ENCODE peak calls at places on chromosomes 1 and 21, in four cellular contexts. One of them, this sample, is unnamed.

GRCh38 chr1:160085686-160086089 is 4.3 kb downstream of the KCNJ9 start:
- DNase-seq in K562: peak; percentile 88
- DNase-seq in GM12878: no peak
- DNase-seq in HepG2: peak; percentile 54
- DNase-seq in this sample: peak; percentile 94

GRCh38 chr21:35138665-35139381 is 89.7 kb upstream of the RUNX1 start:
- DNase-seq in K562: peak; percentile 39
- DNase-seq in GM12878: no peak
- DNase-seq in HepG2: no peak
- DNase-seq in this sample: no peak

GRCh38 chr1:183514235-183514634 is 41.9 kb downstream of the SMG7 start:
- DNase-seq in K562: no peak
- DNase-seq in GM12878: no peak
- DNase-seq in HepG2: no peak
- DNase-seq in this sample: no peak

GRCh38 chr1:84062496-84062895 is 63.6 kb upstream of the TTLL7 start:
- DNase-seq in K562: no peak
- DNase-seq in GM12878: no peak
- DNase-seq in HepG2: no peak
- DNase-seq in this sample: no peak

GRCh38 chr1:234680331-234680904 is 70.4 kb upstream of the IRF2BP2 start:
- DNase-seq in K562: no peak
- DNase-seq in GM12878: no peak
- DNase-seq in HepG2: no peak
- DNase-seq in this sample: no peak

GRCh38 chr21:34670962-34671348 is 2.2 kb downstream of the CLIC6 start:
- DNase-seq in K562: no peak
- DNase-seq in GM12878: no peak
- DNase-seq in HepG2: no peak
- DNase-seq in this sample: no peak

GRCh38 chr21:46636181-46636512 is 673 bp downstream of the PRMT2 start:
- DNase-seq in K562: no peak
- DNase-seq in GM12878: no peak
- DNase-seq in HepG2: no peak
- DNase-seq in this sample: no peak

GRCh38 chr21:35088235-35088865 is 39.2 kb upstream of the RUNX1 start:
- DNase-seq in K562: no peak
- DNase-seq in GM12878: no peak
- DNase-seq in HepG2: no peak
- DNase-seq in this sample: no peak

GRCh38 chr1:68600049-68600661 is 103.3 kb upstream of the DEPDC1 start:
- DNase-seq in K562: peak; percentile 10
- DNase-seq in GM12878: no peak
- DNase-seq in HepG2: peak; percentile 3
- DNase-seq in this sample: no peak

GRCh38 chr1:3858231-3858981 is 1.1 kb downstream of the DFFB start:
- DNase-seq in K562: peak; percentile 29
- DNase-seq in GM12878: no peak
- DNase-seq in HepG2: peak; percentile 22
- DNase-seq in this sample: no peak

GRCh38 chr1:171403396-171403795 is 81.9 kb upstream of the PRRC2C start:
- DNase-seq in K562: no peak
- DNase-seq in GM12878: no peak
- DNase-seq in HepG2: no peak
- DNase-seq in this sample: no peak

GRCh38 chr1:54571803-54572202 is 23.8 kb downstream of the ACOT11 start:
- DNase-seq in K562: no peak
- DNase-seq in GM12878: no peak
- DNase-seq in HepG2: no peak
- DNase-seq in this sample: no peak

GRCh38 chr1:161730050-161730564 is 8.8 kb downstream of the FCRLB start:
- DNase-seq in K562: no peak
- DNase-seq in GM12878: no peak
- DNase-seq in HepG2: no peak
- DNase-seq in this sample: no peak

GRCh38 chr1:161038523-161039153 is at the start of gene TSTD1:
- DNase-seq in K562: peak; percentile 45
- DNase-seq in GM12878: no peak
- DNase-seq in HepG2: no peak
- DNase-seq in this sample: no peak

GRCh38 chr1:227343201-227343600 is 24.9 kb upstream of the CDC42BPA start:
- DNase-seq in K562: no peak
- DNase-seq in GM12878: no peak
- DNase-seq in HepG2: no peak
- DNase-seq in this sample: no peak

GRCh38 chr1:21229246-21230000 is 52.7 kb upstream of the EIF4G3 start:
- DNase-seq in K562: no peak
- DNase-seq in GM12878: no peak
- DNase-seq in HepG2: no peak
- DNase-seq in this sample: no peak

GRCh38 chr1:30759718-30760281 is 2.2 kb upstream of the LAPTM5 start:
- DNase-seq in K562: no peak
- DNase-seq in GM12878: no peak
- DNase-seq in HepG2: no peak
- DNase-seq in this sample: no peak

GRCh38 chr1:48617227-48617626 is 145.2 kb upstream of the SPATA6 start:
- DNase-seq in K562: no peak
- DNase-seq in GM12878: no peak
- DNase-seq in HepG2: no peak
- DNase-seq in this sample: no peak

GRCh38 chr1:78102082-78102481 is 56.3 kb downstream of the GIPC2 start:
- DNase-seq in K562: no peak
- DNase-seq in GM12878: no peak
- DNase-seq in HepG2: no peak
- DNase-seq in this sample: peak; percentile 28

GRCh38 chr1:216710042-216710441 is 13.2 kb downstream of the ESRRG start:
- DNase-seq in K562: no peak
- DNase-seq in GM12878: no peak
- DNase-seq in HepG2: no peak
- DNase-seq in this sample: no peak

GRCh38 chr21:45080232-45080631 is 5.9 kb downstream of the ADARB1 start:
- DNase-seq in K562: no peak
- DNase-seq in GM12878: no peak
- DNase-seq in HepG2: no peak
- DNase-seq in this sample: no peak

GRCh38 chr1:233393926-233394680 is 66.6 kb downstream of the MAP3K21 start:
- DNase-seq in K562: peak; percentile 14
- DNase-seq in GM12878: no peak
- DNase-seq in HepG2: no peak
- DNase-seq in this sample: no peak

GRCh38 chr1:10760566-10761502 is 35.6 kb downstream of the CASZ1 start:
- DNase-seq in K562: no peak
- DNase-seq in GM12878: no peak
- DNase-seq in HepG2: no peak
- DNase-seq in this sample: no peak

GRCh38 chr1:12447849-12448312 is 170.1 kb downstream of the DHRS3 start:
- DNase-seq in K562: no peak
- DNase-seq in GM12878: no peak
- DNase-seq in HepG2: peak; percentile 38
- DNase-seq in this sample: no peak

GRCh38 chr21:38027901-38028300 is 111.6 kb upstream of the KCNJ6 start:
- DNase-seq in K562: no peak
- DNase-seq in GM12878: no peak
- DNase-seq in HepG2: no peak
- DNase-seq in this sample: peak; percentile 6

GRCh38 chr1:114479134-114479533 is 31.9 kb downstream of the TRIM33 start:
- DNase-seq in K562: no peak
- DNase-seq in GM12878: no peak
- DNase-seq in HepG2: no peak
- DNase-seq in this sample: no peak

GRCh38 chr1:169207825-169208520 is 101.5 kb downstream of the ATP1B1 start:
- DNase-seq in K562: no peak
- DNase-seq in GM12878: no peak
- DNase-seq in HepG2: no peak
- DNase-seq in this sample: no peak

GRCh38 chr1:53362851-53363642 is 35.2 kb upstream of the LRP8 start:
- DNase-seq in K562: peak; percentile 52
- DNase-seq in GM12878: no peak
- DNase-seq in HepG2: peak; percentile 11
- DNase-seq in this sample: peak; percentile 5

GRCh38 chr1:69862906-69863305 is 295.2 kb downstream of the LRRC7 start:
- DNase-seq in K562: no peak
- DNase-seq in GM12878: no peak
- DNase-seq in HepG2: no peak
- DNase-seq in this sample: no peak

GRCh38 chr1:69861641-69862040 is 293.9 kb downstream of the LRRC7 start:
- DNase-seq in K562: no peak
- DNase-seq in GM12878: no peak
- DNase-seq in HepG2: no peak
- DNase-seq in this sample: no peak

GRCh38 chr1:69858534-69858933 is 290.8 kb downstream of the LRRC7 start:
- DNase-seq in K562: no peak
- DNase-seq in GM12878: no peak
- DNase-seq in HepG2: no peak
- DNase-seq in this sample: no peak

DNA sequence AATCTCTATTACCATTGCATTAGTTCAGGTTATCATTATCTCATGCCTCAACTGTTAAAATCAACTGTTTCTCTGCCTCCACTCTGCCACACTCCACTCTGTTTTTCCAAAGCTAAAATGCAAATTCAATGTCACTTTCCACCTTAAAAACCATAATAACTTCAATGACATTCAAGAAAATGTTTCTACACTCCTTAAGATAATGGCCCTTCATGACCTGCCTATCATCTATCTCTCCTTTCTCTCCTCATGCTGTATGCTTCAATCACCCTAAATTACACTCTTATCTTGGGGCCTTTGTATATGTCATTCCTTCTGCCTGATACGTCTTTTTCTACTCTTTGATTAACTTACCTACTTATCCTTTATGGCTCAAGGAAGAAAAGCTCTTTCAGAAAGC is 296.0 kb downstream of the LRRC7 start:
- DNase-seq in K562: no peak
- DNase-seq in GM12878: no peak
- DNase-seq in HepG2: no peak
- DNase-seq in this sample: no peak
- TF ChIP-seq BHLHE40 in K562: no peak
- TF ChIP-seq BHLHE40 in GM12878: no peak
- TF ChIP-seq BHLHE40 in HepG2: no peak
- TF ChIP-seq BHLHE40 in this sample: no peak

GRCh38 chr1:193489191-193489590 is 302.8 kb upstream of the B3GALT2 start:
- DNase-seq in K562: no peak
- DNase-seq in GM12878: no peak
- DNase-seq in HepG2: no peak
- DNase-seq in this sample: no peak
- TF ChIP-seq POLR2AphosphoS2 in K562: no peak
- TF ChIP-seq POLR2AphosphoS2 in GM12878: no peak
- TF ChIP-seq POLR2AphosphoS2 in HepG2: no peak
- TF ChIP-seq POLR2AphosphoS2 in this sample: no peak

GRCh38 chr1:116997666-116998065 is 3.9 kb upstream of the CD101 start:
- DNase-seq in K562: no peak
- DNase-seq in GM12878: no peak
- DNase-seq in HepG2: no peak
- DNase-seq in this sample: no peak

GRCh38 chr1:117000142-117000541 is 1.4 kb upstream of the CD101 start:
- DNase-seq in K562: no peak
- DNase-seq in GM12878: no peak
- DNase-seq in HepG2: no peak
- DNase-seq in this sample: no peak

GRCh38 chr1:117001254-117001927 is at the start of gene CD101:
- DNase-seq in K562: no peak
- DNase-seq in GM12878: peak; percentile 82
- DNase-seq in HepG2: no peak
- DNase-seq in this sample: no peak

GRCh38 chr1:116999596-116999995 is 2.0 kb upstream of the CD101 start:
- DNase-seq in K562: no peak
- DNase-seq in GM12878: no peak
- DNase-seq in HepG2: no peak
- DNase-seq in this sample: no peak

DNA sequence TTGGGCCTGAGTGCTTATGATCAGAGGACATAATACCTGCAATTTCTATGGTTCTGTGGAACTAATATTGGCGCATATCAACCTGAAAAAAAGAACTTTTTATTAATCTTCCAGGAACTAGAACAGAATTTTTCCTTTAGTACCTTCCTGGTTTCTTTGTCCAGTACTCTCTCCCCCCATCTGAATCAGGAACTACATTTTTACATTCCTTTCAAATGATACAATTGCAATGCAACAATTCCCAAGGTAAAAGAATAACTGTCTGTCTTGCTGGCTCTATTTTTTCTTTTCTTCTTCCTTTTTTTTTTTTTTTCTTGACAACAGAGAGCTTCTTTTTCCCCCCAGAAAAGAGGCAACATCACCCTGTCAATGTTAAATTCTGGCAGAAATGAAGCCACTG is 4.5 kb upstream of the CD101 start:
- DNase-seq in K562: no peak
- DNase-seq in GM12878: no peak
- DNase-seq in HepG2: no peak
- DNase-seq in this sample: peak; percentile 5
- TF ChIP-seq SMC3 in K562: no peak
- TF ChIP-seq SMC3 in GM12878: no peak
- TF ChIP-seq SMC3 in HepG2: no peak
- TF ChIP-seq SMC3 in this sample: no peak

DNA sequence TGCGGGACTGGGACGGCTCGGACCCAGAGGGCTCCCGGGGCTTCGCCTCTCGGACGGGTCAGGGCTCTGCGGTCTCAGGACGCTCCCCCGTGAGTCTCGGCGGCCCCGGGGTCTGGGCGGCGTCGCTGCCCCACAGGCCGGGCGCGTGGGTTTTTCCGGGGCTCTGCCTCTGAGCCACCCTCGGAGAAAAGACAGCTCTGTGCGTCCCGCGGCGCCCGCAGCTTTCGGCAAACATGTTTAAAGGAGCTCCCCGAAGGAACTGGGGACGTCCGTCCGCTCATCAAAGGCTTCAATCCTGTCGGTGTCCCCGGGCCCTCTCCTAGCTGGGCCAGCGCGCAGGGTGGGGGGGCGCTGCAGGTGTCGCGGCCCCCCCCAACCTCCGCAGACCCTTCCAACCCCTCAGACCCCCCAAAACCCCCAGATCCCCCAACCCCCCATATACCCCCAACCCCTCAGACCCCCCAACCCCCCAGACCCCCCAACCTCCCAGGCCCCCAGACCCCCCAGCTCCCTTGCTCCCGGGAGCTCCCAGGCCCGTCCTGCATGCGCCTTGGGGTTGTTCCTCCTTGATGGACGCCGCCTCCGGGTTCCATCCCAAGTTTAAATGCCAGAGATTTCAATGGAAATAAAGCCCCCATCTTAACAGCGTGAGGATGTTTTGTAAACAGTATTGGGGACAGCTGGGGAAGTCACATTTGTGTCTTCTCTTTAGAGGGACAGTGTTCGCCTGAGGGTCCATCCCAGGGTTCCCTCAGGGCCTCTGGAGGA is 996 bp upstream of the C1orf159 start:
- DNase-seq in K562: no peak
- DNase-seq in GM12878: no peak
- DNase-seq in HepG2: no peak
- DNase-seq in this sample: peak; percentile 21
- TF ChIP-seq BHLHE40 in K562: no peak
- TF ChIP-seq BHLHE40 in GM12878: no peak
- TF ChIP-seq BHLHE40 in HepG2: no peak
- TF ChIP-seq BHLHE40 in this sample: no peak

GRCh38 chr1:7536891-7537591 is 234.1 kb upstream of the VAMP3 start:
- DNase-seq in K562: no peak
- DNase-seq in GM12878: no peak
- DNase-seq in HepG2: no peak
- DNase-seq in this sample: no peak
- TF ChIP-seq POLR2AphosphoS2 in K562: no peak
- TF ChIP-seq POLR2AphosphoS2 in GM12878: no peak
- TF ChIP-seq POLR2AphosphoS2 in HepG2: no peak
- TF ChIP-seq POLR2AphosphoS2 in this sample: no peak